ENCODE peak calls at places on chromosomes 13 and 19, in five cellular contexts. C is neuronal stem cell, K is GM23248, A is endothelial cell of umbilical vein, W is astrocyte. V is an unnamed sample.

GRCh38 chr13:106555631-106556328 is 12.2 kb downstream of the ARGLU1 start:
- DNase-seq in C (no peak), K (peak), A (no peak), W (peak), V (no peak)

GRCh38 chr19:40416918-40417713 is 3.9 kb upstream of the PRX start:
- DNase-seq in C (no peak), K (peak), A (no peak), W (no peak), V (no peak)

GRCh38 chr19:5155586-5156210 is 184.9 kb downstream of the PTPRS start:
- DNase-seq in C (no peak), K (no peak), A (no peak), W (no peak), V (no peak)

GRCh38 chr19:12785431-12786011 is 5.8 kb upstream of the JUNB start:
- DNase-seq in C (no peak), K (peak), A (no peak), W (no peak), V (no peak)

GRCh38 chr19:3243851-3244700 is 19.6 kb downstream of the CELF5 start:
- DNase-seq in C (peak), K (peak), A (peak), W (peak), V (no peak)

GRCh38 chr19:30567535-30568232 is 195.5 kb downstream of the ZNF536 start:
- DNase-seq in C (no peak), K (peak), A (no peak), W (no peak), V (peak)

GRCh38 chr19:3923912-3924311 is 9.0 kb upstream of the NMRK2 start:
- DNase-seq in C (no peak), K (no peak), A (no peak), W (no peak), V (no peak)

GRCh38 chr13:74077847-74078246 is 56.4 kb downstream of the KLF12 start:
- DNase-seq in C (no peak), K (peak), A (no peak), W (no peak), V (no peak)

GRCh38 chr19:351976-352625 is 7.5 kb upstream of the MIER2 start:
- DNase-seq in C (no peak), K (no peak), A (no peak), W (no peak), V (no peak)

GRCh38 chr19:31745731-31746130 is 396.5 kb upstream of the TSHZ3 start:
- DNase-seq in C (no peak), K (no peak), A (no peak), W (no peak), V (no peak)

GRCh38 chr19:58409010-58409790 is 751 bp downstream of the ZNF584 start:
- DNase-seq in C (no peak), K (peak), A (peak), W (no peak), V (no peak)

GRCh38 chr13:54709546-54709945 is 1680.9 kb downstream of the OLFM4 start:
- DNase-seq in C (no peak), K (no peak), A (no peak), W (no peak), V (no peak)

GRCh38 chr13:101116826-101117225 is 299.5 kb downstream of the NALCN start:
- DNase-seq in C (no peak), K (no peak), A (no peak), W (no peak), V (no peak)

GRCh38 chr19:30653646-30654386 is 281.6 kb downstream of the ZNF536 start:
- DNase-seq in C (no peak), K (no peak), A (no peak), W (no peak), V (no peak)

GRCh38 chr19:53880716-53881481 is 1.1 kb upstream of the PRKCG start:
- DNase-seq in C (no peak), K (peak), A (no peak), W (no peak), V (no peak)
- H3K4me3 ChIP-seq in C (peak), K (peak), A (peak), W (no peak), V (peak)

DNA sequence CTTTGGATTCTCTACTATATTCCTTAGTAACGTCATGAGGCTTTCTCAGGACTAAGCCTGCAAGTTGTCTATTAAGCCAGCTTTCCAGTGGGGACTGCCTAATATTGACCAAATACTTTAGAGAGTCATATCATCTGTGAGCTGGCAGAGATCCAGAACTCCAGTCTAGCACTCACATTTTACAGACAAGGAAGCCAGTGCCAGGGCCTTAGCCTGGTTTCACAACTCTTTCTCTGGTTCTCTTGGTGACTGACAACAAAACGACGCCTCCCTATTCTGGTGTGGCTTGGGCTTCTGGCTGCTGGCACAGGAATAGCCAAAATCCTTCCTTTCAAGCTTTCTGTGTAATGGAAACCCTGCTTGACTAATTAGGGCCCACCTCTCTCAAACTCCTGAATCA is 75.0 kb upstream of the UBL3 start:
- DNase-seq in C (no peak), K (peak), A (peak), W (peak), V (no peak)
- H3K27ac ChIP-seq in C (peak), K (peak), A (no peak), W (peak), V (no peak)

GRCh38 chr19:39145180-39145953 is 19.8 kb downstream of the PAK4 start:
- DNase-seq in C (no peak), K (no peak), A (no peak), W (no peak), V (no peak)
- H3K9ac ChIP-seq in C (no peak), K (no peak), A (no peak), W (no peak), V (no peak)

DNA sequence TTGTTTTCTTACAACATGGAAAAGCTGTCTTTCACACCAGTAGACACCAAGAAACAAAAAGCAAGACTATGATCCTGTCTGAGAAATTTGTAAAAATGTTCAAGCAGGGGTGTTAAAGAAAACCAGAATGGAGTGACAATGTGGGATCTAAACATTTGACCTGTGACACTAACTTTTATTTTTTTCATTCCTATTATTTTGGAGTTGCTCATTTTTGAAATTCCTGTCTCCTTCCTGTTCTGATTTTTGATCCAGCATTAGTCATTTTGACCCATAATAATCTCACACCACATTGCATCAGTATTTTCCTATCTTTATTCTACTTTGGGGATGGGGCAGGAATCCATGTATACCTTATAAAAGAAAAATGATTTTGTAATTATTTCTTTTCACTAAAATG is 164.2 kb downstream of the DLEU7 start:
- DNase-seq in C (no peak), K (peak), A (peak), W (peak), V (no peak)
- H3K4me3 ChIP-seq in C (no peak), K (no peak), A (no peak), W (no peak), V (no peak)

GRCh38 chr13:40208517-40208916 is 457.9 kb downstream of the FOXO1 start:
- DNase-seq in C (no peak), K (no peak), A (no peak), W (no peak), V (no peak)

GRCh38 chr13:40204246-40204645 is 462.2 kb downstream of the FOXO1 start:
- DNase-seq in C (no peak), K (no peak), A (no peak), W (no peak), V (no peak)

GRCh38 chr13:40207110-40207478 is 459.3 kb downstream of the FOXO1 start:
- DNase-seq in C (no peak), K (no peak), A (no peak), W (no peak), V (no peak)

GRCh38 chr13:40205771-40206240 is 460.6 kb downstream of the FOXO1 start:
- DNase-seq in C (no peak), K (no peak), A (peak), W (no peak), V (no peak)

DNA sequence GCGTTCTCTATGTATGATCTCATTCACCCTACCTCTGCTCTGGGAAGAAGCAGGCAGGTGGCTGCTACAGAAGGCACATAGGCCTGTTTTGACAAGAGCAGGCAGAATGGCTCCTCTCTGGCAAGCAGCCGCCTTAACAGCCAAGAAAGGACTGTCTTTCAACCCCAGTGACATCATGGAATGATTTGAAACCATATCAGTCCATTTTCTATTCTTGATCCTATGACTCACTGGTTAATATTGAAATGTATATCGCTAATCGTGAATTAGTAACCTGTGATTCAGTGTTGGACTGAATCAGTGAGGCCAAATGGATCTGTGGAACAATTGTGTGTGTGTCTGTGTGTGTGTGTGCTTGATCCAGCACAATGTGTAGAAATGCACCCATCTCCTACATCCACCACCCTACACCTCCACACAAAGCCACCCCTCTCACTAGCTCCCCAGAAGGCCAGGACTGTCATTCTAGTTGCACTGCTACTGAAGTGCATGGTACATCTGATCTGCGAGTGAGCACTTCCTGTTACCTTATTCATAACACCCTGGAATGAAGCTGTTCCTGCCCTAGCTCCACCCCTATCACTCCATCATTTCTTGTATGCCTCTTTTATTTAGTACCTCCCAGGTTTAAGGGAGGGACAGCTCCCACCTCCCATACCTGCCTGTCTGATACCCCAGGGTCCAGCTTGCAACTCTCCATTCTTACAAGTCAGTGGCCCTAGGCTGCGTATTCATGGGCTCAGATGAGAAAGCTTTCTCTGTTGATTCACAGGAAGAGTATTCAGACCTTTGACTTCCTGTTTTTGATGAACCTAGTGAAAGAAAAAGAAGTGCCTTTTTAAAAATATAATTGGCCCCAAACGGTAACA is 460.0 kb downstream of the FOXO1 start:
- DNase-seq in C (no peak), K (peak), A (peak), W (peak), V (no peak)
- H3K27ac ChIP-seq in C (no peak), K (no peak), A (peak), W (peak), V (no peak)

GRCh38 chr13:40152904-40153303 is 497.4 kb downstream of the COG6 start:
- DNase-seq in C (no peak), K (no peak), A (no peak), W (no peak), V (no peak)
- H3K9ac ChIP-seq in C (no peak), K (no peak), A (no peak), W (no peak), V (no peak)

DNA sequence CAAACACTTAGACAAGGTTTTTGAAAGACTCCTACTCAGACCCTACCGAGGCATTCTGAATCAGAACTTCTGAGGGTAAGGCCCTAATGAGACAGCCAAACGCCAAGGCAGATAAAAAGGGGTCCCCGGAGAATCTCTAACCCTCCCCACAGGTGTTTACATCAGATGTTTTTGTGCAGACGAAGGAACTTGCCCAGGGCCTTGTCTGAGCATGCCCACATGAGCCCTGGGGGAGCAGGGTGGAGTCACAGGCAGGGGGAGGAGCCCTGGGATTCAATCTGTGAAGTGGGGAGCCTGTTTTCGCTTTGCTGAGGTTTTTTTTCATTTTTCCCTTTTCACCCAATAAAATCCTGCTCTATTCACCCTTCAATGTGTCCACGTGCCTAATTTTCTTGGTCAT is 61.6 kb upstream of the MED4 start:
- DNase-seq in C (no peak), K (no peak), A (no peak), W (no peak), V (no peak)
- H3K4me3 ChIP-seq in C (no peak), K (no peak), A (no peak), W (no peak), V (no peak)

GRCh38 chr19:27896091-27896490 is 1316.9 kb downstream of the UQCRFS1 start:
- DNase-seq in C (no peak), K (no peak), A (no peak), W (no peak), V (no peak)

GRCh38 chr19:27906081-27906480 is 1306.9 kb downstream of the UQCRFS1 start:
- DNase-seq in C (no peak), K (no peak), A (no peak), W (no peak), V (no peak)

GRCh38 chr19:27905074-27905473 is 1307.9 kb downstream of the UQCRFS1 start:
- DNase-seq in C (no peak), K (no peak), A (no peak), W (no peak), V (no peak)

GRCh38 chr19:27894906-27895754 is 1317.8 kb downstream of the UQCRFS1 start:
- DNase-seq in C (no peak), K (no peak), A (no peak), W (no peak), V (no peak)

GRCh38 chr19:27901078-27901477 is 1311.9 kb downstream of the UQCRFS1 start:
- DNase-seq in C (no peak), K (no peak), A (no peak), W (no peak), V (no peak)
- H3K27ac ChIP-seq in C (no peak), K (no peak), A (no peak), W (no peak), V (no peak)

GRCh38 chr19:50417850-50418185 is 920 bp upstream of the SPIB start:
- DNase-seq in C (no peak), K (no peak), A (no peak), W (no peak), V (no peak)

GRCh38 chr19:50418186-50419021 is at the start of gene SPIB:
- DNase-seq in C (no peak), K (no peak), A (no peak), W (no peak), V (no peak)

GRCh38 chr19:50416034-50416814 is 2.5 kb upstream of the SPIB start:
- DNase-seq in C (no peak), K (no peak), A (no peak), W (no peak), V (no peak)

GRCh38 chr19:50416815-50417137 is 2.0 kb upstream of the SPIB start:
- DNase-seq in C (no peak), K (no peak), A (no peak), W (no peak), V (no peak)

DNA sequence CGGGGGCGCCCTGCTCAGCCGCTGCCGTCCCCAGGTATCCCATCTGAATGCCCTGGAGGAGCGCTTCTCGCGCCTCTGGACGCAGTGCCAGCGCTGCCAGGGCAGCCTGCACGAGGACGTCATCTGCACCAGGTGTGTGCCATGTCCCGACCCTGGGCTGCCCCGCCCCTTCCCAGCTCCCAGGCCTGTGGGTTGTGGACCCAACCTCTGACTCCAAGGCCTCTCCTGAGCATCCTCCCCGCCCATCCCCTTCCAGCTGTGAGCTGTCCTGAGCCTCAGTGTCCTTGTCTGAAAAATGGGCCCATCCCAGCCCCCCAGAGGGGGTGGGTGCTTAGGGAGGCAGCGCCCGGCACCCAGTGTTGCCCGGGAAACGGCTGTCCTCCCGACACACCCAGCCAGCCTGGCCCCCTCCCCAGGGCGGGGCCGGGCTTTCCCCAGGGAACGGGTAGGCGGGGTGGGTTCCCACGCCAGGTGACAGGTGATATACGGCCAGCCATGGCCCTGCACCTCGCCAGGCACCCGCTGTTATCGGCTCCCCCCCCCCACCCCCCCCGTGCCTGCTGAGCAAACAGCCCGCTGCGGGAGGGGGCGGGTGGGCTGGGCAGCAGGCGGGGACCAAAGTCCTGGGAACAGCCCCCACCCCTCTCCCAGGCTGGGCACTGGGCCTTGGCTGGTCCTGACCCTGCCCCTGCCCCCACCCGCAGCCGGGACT is 1.4 kb upstream of the SPIB start:
- DNase-seq in C (no peak), K (no peak), A (no peak), W (no peak), V (no peak)
- H3K9ac ChIP-seq in C (no peak), K (no peak), A (no peak), W (no peak), V (no peak)

DNA sequence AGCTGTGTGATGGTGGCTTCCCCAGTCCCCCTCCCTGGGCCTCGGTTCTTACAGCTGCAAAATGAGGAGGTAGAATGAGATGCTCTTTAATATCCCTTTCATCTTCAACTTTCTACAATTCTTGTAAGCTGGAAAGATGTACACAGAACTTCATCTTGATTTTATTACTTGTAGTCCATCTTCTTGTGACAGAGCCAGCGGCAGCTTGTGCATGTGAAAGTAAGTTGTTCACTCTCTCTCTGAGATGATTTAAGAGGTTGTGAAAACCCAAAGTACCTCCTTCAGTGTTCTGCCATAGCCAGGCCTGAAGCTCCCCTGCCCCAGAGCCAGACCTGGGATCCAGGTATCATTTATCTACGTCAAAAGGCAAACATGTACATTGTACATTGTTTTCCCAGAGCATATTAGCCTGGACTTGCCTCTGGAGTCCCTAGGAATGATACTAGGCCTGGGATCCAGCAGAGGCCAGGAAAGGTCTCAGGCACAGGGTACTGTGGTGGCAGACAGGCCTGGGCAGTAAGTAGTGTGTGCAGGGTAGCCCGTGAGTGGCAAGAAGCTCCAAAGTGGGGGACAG is 3.3 kb upstream of the UBE2L5 start:
- DNase-seq in C (no peak), K (no peak), A (no peak), W (no peak), V (no peak)
- H3K4me3 ChIP-seq in C (no peak), K (no peak), A (no peak), W (no peak), V (no peak)

V was measured in SK-N-MC.